ENCODE peak calls at places on chromosomes 7 and 10, in four cellular contexts. H is SJSA1, G is upper lobe of right lung, Y is right lobe of liver. M is an unnamed sample.

GRCh38 chr10:80506189-80506575 is 31.5 kb upstream of the SH2D4B start:
- DNase-seq in H (peak; percentile 97), G (no peak), Y (no peak), M (peak; percentile 53)

GRCh38 chr10:70378122-70378521 is 4.3 kb downstream of the LRRC20 start:
- DNase-seq in H (peak; percentile 92), G (no peak), Y (no peak), M (peak; percentile 82)

GRCh38 chr7:12250232-12250631 is 39.1 kb downstream of the TMEM106B start:
- DNase-seq in H (no peak), G (no peak), Y (no peak), M (no peak)

GRCh38 chr10:14016011-14016536 is 314.6 kb downstream of the FRMD4A start:
- DNase-seq in H (no peak), G (no peak), Y (peak; percentile 59), M (no peak)

GRCh38 chr10:127612-128432 is 7.4 kb upstream of the ZMYND11 start:
- DNase-seq in H (no peak), G (no peak), Y (no peak), M (no peak)

GRCh38 chr10:110208614-110209398 is 1.4 kb downstream of the MXI1 start:
- DNase-seq in H (peak; percentile 55), G (peak; percentile 64), Y (no peak), M (no peak)

GRCh38 chr7:155862516-155863257 is 50.4 kb upstream of the SHH start:
- DNase-seq in H (no peak), G (no peak), Y (peak; percentile 38), M (peak; percentile 44)

GRCh38 chr10:102412293-102412692 is 6.3 kb downstream of the PSD start:
- DNase-seq in H (no peak), G (peak; percentile 48), Y (no peak), M (no peak)

GRCh38 chr10:99973190-99973589 is 36.6 kb downstream of the DNMBP start:
- DNase-seq in H (no peak), G (no peak), Y (no peak), M (no peak)

GRCh38 chr10:12503311-12503710 is 154.0 kb downstream of the CAMK1D start:
- DNase-seq in H (no peak), G (peak; percentile 13), Y (no peak), M (no peak)

GRCh38 chr10:79275431-79275851 is 71.8 kb upstream of the PPIF start:
- DNase-seq in H (no peak), G (no peak), Y (no peak), M (no peak)

GRCh38 chr7:101562531-101563197 is 66.4 kb downstream of the MYL10 start:
- DNase-seq in H (no peak), G (peak; percentile 55), Y (no peak), M (peak; percentile 30)

GRCh38 chr7:2123360-2123759 is 109.4 kb downstream of the MAD1L1 start:
- DNase-seq in H (no peak), G (no peak), Y (no peak), M (no peak)

GRCh38 chr7:132789281-132789680 is 213.0 kb upstream of the PLXNA4 start:
- DNase-seq in H (no peak), G (no peak), Y (no peak), M (no peak)

GRCh38 chr7:46089281-46089680 is 168.2 kb upstream of the IGFBP3 start:
- DNase-seq in H (no peak), G (no peak), Y (no peak), M (no peak)

GRCh38 chr7:132742152-132742551 is 165.9 kb upstream of the PLXNA4 start:
- DNase-seq in H (no peak), G (peak; percentile 75), Y (no peak), M (no peak)

GRCh38 chr10:70174058-70174741 is 3.9 kb upstream of the SAR1A start:
- DNase-seq in H (no peak), G (no peak), Y (no peak), M (no peak)

GRCh38 chr7:4610768-4611467 is 71.2 kb upstream of the FOXK1 start:
- DNase-seq in H (peak; percentile 64), G (no peak), Y (peak; percentile 60), M (no peak)

GRCh38 chr7:43112088-43112940 is at the start of gene HECW1:
- DNase-seq in H (no peak), G (no peak), Y (no peak), M (no peak)

GRCh38 chr7:104327534-104327933 is 869 bp upstream of the LHFPL3 start:
- DNase-seq in H (no peak), G (no peak), Y (no peak), M (no peak)

GRCh38 chr7:104327963-104328307 is 468 bp upstream of the LHFPL3 start:
- DNase-seq in H (no peak), G (no peak), Y (no peak), M (no peak)

GRCh38 chr7:104328308-104328969 is at the start of gene LHFPL3:
- DNase-seq in H (no peak), G (no peak), Y (no peak), M (no peak)

DNA sequence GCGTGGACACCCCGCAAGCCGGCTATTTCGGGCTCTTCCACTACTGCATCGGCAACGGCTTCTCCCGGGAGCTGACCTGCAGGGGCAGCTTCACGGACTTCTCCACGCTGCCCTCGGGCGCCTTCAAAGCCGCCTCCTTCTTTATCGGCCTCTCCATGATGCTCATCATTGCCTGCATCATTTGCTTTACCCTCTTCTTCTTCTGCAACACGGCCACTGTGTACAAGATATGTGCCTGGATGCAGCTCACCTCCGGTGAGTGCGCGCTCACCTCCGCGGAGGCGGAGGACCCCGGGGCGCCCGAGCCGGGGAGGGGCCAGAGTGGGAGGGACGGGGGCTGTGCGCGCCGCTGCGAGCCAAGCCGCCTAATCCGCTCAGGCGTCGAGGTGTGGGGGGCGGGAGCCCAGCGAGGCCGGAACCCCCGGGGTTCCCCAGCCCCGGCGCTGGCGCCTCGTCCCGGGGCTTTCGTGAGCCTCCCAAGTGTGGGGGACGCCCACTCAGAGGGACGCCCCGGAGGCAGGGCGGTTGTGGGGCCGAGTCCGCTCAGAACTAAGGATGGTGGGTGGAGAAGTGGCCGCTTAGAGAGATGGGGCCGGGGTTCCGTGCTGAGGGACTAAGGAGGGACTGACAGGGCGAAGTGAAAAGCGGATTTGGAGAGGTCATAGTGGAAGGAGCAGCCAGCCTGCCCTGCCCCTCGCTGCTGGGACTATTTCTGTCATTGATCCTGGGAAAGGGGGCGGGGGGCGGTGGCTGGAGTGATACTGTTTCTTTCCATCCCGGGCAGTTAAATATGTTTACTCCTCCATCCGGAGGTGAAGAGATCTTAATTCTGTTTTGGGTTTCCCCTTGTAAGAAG is 795 bp downstream of the LHFPL3 start:
- DNase-seq in H (no peak), G (no peak), Y (no peak), M (no peak)
- H3K27ac ChIP-seq in H (no peak overlapping the region), G (no peak overlapping the region), Y (no peak overlapping the region), M (no peak overlapping the region)

GRCh38 chr7:146232604-146233003 is 116.0 kb downstream of the CNTNAP2 start:
- DNase-seq in H (no peak), G (no peak), Y (no peak), M (no peak)

DNA sequence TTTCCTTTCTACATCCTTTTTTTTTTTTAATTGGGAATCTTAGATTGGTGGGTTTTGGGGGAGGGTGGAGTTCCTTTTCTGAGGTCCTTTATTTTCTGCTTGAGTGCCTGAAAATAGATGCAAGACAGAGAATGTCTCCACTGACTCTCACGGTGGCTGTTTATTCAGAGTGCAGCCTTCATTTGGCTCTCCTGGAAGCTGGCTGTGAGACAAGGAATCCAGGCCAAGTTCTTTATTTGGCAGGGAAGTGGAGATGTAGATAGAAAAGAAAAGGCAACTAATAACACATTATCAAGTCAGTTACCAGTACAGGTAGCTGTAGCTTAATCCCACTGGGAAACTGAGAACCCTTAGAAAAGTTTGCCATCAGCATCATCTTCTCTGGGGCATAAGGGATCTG is 118.6 kb downstream of the CNTNAP2 start:
- DNase-seq in H (no peak), G (no peak), Y (no peak), M (no peak)
- H3K36me3 ChIP-seq in H (no peaks in the 10 kb centered on the region), G (no peaks in the 10 kb centered on the region), Y (no peaks in the 10 kb centered on the region), M (no peaks in the 10 kb centered on the region)

GRCh38 chr7:69192134-69192533 is 406.1 kb upstream of the AUTS2 start:
- DNase-seq in H (no peak), G (no peak), Y (no peak), M (no peak)

GRCh38 chr7:69189406-69189805 is 408.9 kb upstream of the AUTS2 start:
- DNase-seq in H (no peak), G (no peak), Y (no peak), M (no peak)

GRCh38 chr7:69187824-69188335 is 410.4 kb upstream of the AUTS2 start:
- DNase-seq in H (no peak), G (no peak), Y (no peak), M (no peak)

GRCh38 chr7:69190025-69190424 is 408.2 kb upstream of the AUTS2 start:
- DNase-seq in H (no peak), G (no peak), Y (no peak), M (no peak)

DNA sequence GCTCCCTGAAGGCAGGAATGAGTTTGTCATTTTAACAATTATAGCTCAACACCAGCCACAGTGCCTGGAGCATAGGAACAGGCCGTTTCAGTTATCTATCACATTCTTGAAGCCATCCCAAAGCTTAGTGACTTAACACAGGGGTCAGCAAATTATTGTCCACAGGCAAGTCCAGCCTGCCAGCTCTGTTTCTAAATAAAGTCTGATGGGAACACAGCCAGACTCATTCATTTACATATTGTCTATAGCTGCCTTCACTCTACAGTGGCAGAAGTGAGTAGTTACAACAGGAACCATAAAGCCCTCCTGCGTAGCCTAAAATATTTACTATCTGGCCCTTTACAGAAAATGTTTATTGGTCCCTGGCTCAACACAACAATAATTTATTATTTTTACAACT is 407.5 kb upstream of the AUTS2 start:
- DNase-seq in H (no peak), G (no peak), Y (no peak), M (no peak)
- H3K9me3 ChIP-seq in H (peaks cover 6% of the 10 kb centered on the region), G (no peaks in the 10 kb centered on the region), Y (no peaks in the 10 kb centered on the region), M (no peaks in the 10 kb centered on the region)

GRCh38 chr7:90288154-90288553 is 33.0 kb downstream of the FAM237B start:
- DNase-seq in H (no peak), G (no peak), Y (no peak), M (no peak)
- H3K27ac ChIP-seq in H (no peak overlapping the region), G (no peak overlapping the region), Y (no peak overlapping the region), M (no peak overlapping the region)

DNA sequence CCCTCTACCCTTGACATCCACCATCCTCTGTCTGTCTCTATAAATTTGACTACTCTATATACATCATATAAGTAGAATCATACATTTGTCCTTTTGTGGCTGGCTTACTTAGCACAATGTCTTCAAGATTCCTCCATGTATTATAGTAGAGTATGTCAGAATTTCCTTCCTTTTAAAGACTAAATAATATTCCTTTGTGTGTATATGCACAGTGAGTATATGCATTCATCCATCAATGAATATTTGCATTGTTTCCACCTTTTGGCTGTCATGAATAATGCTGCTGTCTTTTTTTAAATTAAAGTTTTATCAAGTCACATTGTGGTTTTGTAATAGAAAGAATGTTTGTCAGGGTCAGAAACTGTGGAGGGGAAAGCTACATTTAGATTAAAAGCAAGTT is 195.3 kb downstream of the ANK3 start:
- DNase-seq in H (no peak), G (no peak), Y (no peak), M (no peak)
- H3K36me3 ChIP-seq in H (no peaks in the 10 kb centered on the region), G (peaks cover 14% of the 10 kb centered on the region), Y (no peaks in the 10 kb centered on the region), M (no peaks in the 10 kb centered on the region)

GRCh38 chr10:133388973-133389818 is 4.8 kb upstream of the MTG1 start:
- DNase-seq in H (no peak), G (peak; percentile 70), Y (peak; percentile 44), M (peak; percentile 38)

GRCh38 chr10:133384071-133384470 is 5.0 kb downstream of the PAOX start:
- DNase-seq in H (no peak), G (peak; percentile 43), Y (no peak), M (no peak)

GRCh38 chr10:133383551-133383950 is 4.5 kb downstream of the PAOX start:
- DNase-seq in H (no peak), G (no peak), Y (no peak), M (no peak)

GRCh38 chr10:133388265-133388972 is 5.5 kb upstream of the MTG1 start:
- DNase-seq in H (no peak), G (peak; percentile 53), Y (peak; percentile 43), M (peak; percentile 43)

GRCh38 chr10:133385214-133385613 is 6.2 kb downstream of the PAOX start:
- DNase-seq in H (no peak), G (peak; percentile 21), Y (peak; percentile 2), M (peak; percentile 40)
- H3K9me3 ChIP-seq in H (no peaks in the 10 kb centered on the region), G (no peaks in the 10 kb centered on the region), Y (no peaks in the 10 kb centered on the region), M (no peaks in the 10 kb centered on the region)